ENCODE peak calls at places on chromosomes 7 and 10, in five cellular contexts. I, F, U, X and T are unnamed samples.

GRCh38 chr10:99981581-99982199 is 28.1 kb downstream of the DNMBP start:
- DNase-seq in F (no peak), X (no peak), I (no peak), U (no peak), T (no peak)

GRCh38 chr7:142385528-142386340 is 127.9 kb upstream of the PRSS58 start:
- DNase-seq in I (peak; percentile 70), U (no peak), X (no peak), F (no peak), T (no peak)

GRCh38 chr10:60390224-60390626 is 550 bp upstream of the ANK3 start:
- DNase-seq in X (no peak), F (no peak), I (no peak), U (no peak), T (no peak)

GRCh38 chr10:114057845-114058244 is 14.2 kb downstream of the ADRB1 start:
- DNase-seq in U (no peak), I (no peak), F (no peak), X (no peak), T (no peak)

GRCh38 chr7:68269410-68269809 is 1272.8 kb downstream of the TYW1 start:
- DNase-seq in X (no peak), U (no peak), I (peak; percentile 36), F (no peak), T (no peak)

GRCh38 chr7:87608443-87608842 is 7.8 kb upstream of the ABCB1 start:
- DNase-seq in I (no peak), X (no peak), F (no peak), U (no peak), T (no peak)

GRCh38 chr10:80177781-80178636 is 27.3 kb downstream of the ANXA11 start:
- DNase-seq in I (no peak), F (no peak), X (no peak), U (peak; percentile 19), T (no peak)

GRCh38 chr10:61028861-61029361 is 84.9 kb upstream of the RHOBTB1 start:
- DNase-seq in X (no peak), U (no peak), F (no peak), I (peak; percentile 50), T (no peak)

GRCh38 chr7:95636140-95636539 is 39.8 kb upstream of the PDK4 start:
- DNase-seq in X (no peak), F (no peak), U (no peak), I (peak; percentile 47), T (no peak)

GRCh38 chr7:26081627-26082026 is 70.4 kb upstream of the NFE2L3 start:
- DNase-seq in F (no peak), X (no peak), I (no peak), U (no peak), T (no peak)

GRCh38 chr7:141563956-141564623 is 12.9 kb downstream of the AGK start:
- DNase-seq in U (no peak), F (no peak), I (no peak), X (no peak), T (no peak)

GRCh38 chr7:26062240-26062603 is 89.8 kb upstream of the NFE2L3 start:
- DNase-seq in F (no peak), X (no peak), U (no peak), I (no peak), T (no peak)

GRCh38 chr10:15320522-15321203 is 50.4 kb downstream of the FAM171A1 start:
- DNase-seq in F (no peak), X (no peak), U (no peak), I (no peak), T (no peak)

GRCh38 chr7:20241491-20242261 is 24.5 kb upstream of the MACC1 start:
- DNase-seq in I (peak; percentile 96), U (no peak), F (no peak), X (no peak), T (no peak)

GRCh38 chr10:4623757-4624420 is 202.1 kb upstream of the AKR1E2 start:
- DNase-seq in U (no peak), I (peak; percentile 55), X (no peak), F (no peak), T (no peak)

GRCh38 chr7:14197280-14197679 is 207.8 kb upstream of the ETV1 start:
- DNase-seq in F (no peak), U (no peak), X (no peak), I (peak; percentile 62), T (no peak)

GRCh38 chr7:126065766-126066165 is 1136.1 kb upstream of the POT1 start:
- DNase-seq in F (no peak), I (no peak), U (no peak), X (no peak), T (no peak)

GRCh38 chr10:70920519-70920918 is 32.2 kb upstream of the PCBD1 start:
- DNase-seq in I (no peak), U (no peak), F (no peak), X (no peak), T (no peak)

GRCh38 chr10:79559726-79560125 is 481 bp downstream of the SFTPA2 start:
- DNase-seq in I (no peak), U (no peak), F (no peak), X (no peak), T (no peak)

GRCh38 chr7:151206914-151207313 is 3.4 kb downstream of the H2BK1 start:
- DNase-seq in I (no peak), X (no peak), U (no peak), F (no peak), T (no peak)

GRCh38 chr7:130322615-130323014 is 22.0 kb upstream of the CPA5 start:
- DNase-seq in X (no peak), U (no peak), F (no peak), I (no peak), T (no peak)

GRCh38 chr7:27605283-27605682 is 57.4 kb downstream of the HIBADH start:
- DNase-seq in I (no peak), F (no peak), X (no peak), U (no peak), T (no peak)

GRCh38 chr10:30365278-30365677 is 16.2 kb upstream of the MTPAP start:
- DNase-seq in X (no peak), U (no peak), F (no peak), I (no peak), T (no peak)

GRCh38 chr10:17454181-17454800 is at the start of gene ST8SIA6:
- DNase-seq in I (peak; percentile 54), X (no peak), F (peak; percentile 21), U (peak; percentile 62), T (no peak)

GRCh38 chr7:137932881-137933269 is 69.0 kb downstream of the CREB3L2 start:
- DNase-seq in F (no peak), X (no peak), U (no peak), I (peak; percentile 50), T (no peak)

GRCh38 chr10:100696477-100696901 is 48.9 kb upstream of the PAX2 start:
- DNase-seq in F (no peak), I (no peak), X (no peak), U (no peak), T (no peak)

GRCh38 chr7:13749026-13749425 is 240.4 kb downstream of the ETV1 start:
- DNase-seq in F (no peak), I (no peak), X (no peak), U (no peak), T (no peak)

GRCh38 chr10:27745719-27746363 is at the start of gene MKX:
- DNase-seq in X (no peak), I (peak; percentile 50), U (peak; percentile 90), F (no peak), T (no peak)